ENCODE peak calls at places on chromosomes 5 and 9, in four cellular contexts. C, D, F and O are unnamed samples.
A peak's percentile ranks its signal among the peaks of the same experiment; 100 is the strongest.

GRCh38 chr5:154077692-154078091 is 38.9 kb downstream of the MFAP3 start:
- DNase-seq in C (no peak), F (no peak), D (no peak), O (no peak)

GRCh38 chr5:89613222-89613956 is 730.4 kb upstream of the MEF2C start:
- DNase-seq in F (no peak), D (no peak), C (no peak), O (no peak)

GRCh38 chr9:124206391-124206790 is 51.4 kb upstream of the NEK6 start:
- DNase-seq in C (no peak), F (peak; percentile 72), D (no peak), O (peak; percentile 31)

GRCh38 chr9:5499889-5500398 is 10.4 kb upstream of the PDCD1LG2 start:
- DNase-seq in F (peak; percentile 1), D (no peak), C (peak; percentile 97), O (peak; percentile 56)

GRCh38 chr5:154092356-154092755 is 53.6 kb downstream of the MFAP3 start:
- DNase-seq in D (no peak), F (no peak), C (no peak), O (no peak)

GRCh38 chr9:100322954-100323536 is 29.7 kb downstream of the TEX10 start:
- DNase-seq in D (no peak), C (no peak), F (peak; percentile 9), O (peak; percentile 45)

GRCh38 chr5:141637693-141638419 is 1.1 kb downstream of the RELL2 start:
- DNase-seq in F (no peak), C (no peak), D (peak; percentile 76), O (no peak)

GRCh38 chr9:131578016-131578415 is 32.7 kb downstream of the PRRT1B start:
- DNase-seq in C (no peak), D (no peak), F (no peak), O (no peak)

GRCh38 chr9:34653131-34653530 is 1.1 kb downstream of the IL11RA start:
- DNase-seq in F (no peak), C (no peak), D (no peak), O (no peak)